ENCODE peak calls at places on chromosomes 16 and 17, in five cellular contexts. H, P, Y, U and S are unnamed samples.
A peak's percentile ranks its signal among the peaks of the same experiment; 100 is the strongest.

GRCh38 chr16:70161350-70161749 is 12.2 kb upstream of the CLEC18C start:
- DNase-seq in Y (no peak), H (no peak), U (no peak), P (no peak), S (no peak)

GRCh38 chr17:74632196-74632540 is 8.6 kb upstream of the CD300E start:
- DNase-seq in Y (no peak), U (no peak), P (peak; percentile 18), H (no peak), S (no peak)

GRCh38 chr17:35612924-35613521 is 25.9 kb downstream of the AP2B1 start:
- DNase-seq in H (peak; percentile 51), Y (no peak), P (peak; percentile 41), U (peak; percentile 50), S (peak; percentile 9)

GRCh38 chr16:2194852-2195315 is 1.5 kb downstream of the CASKIN1 start:
- DNase-seq in Y (peak; percentile 19), P (peak; percentile 80), U (peak; percentile 20), H (peak; percentile 33), S (no peak)

GRCh38 chr16:15672514-15673167 is 22.6 kb downstream of the NDE1 start:
- DNase-seq in P (peak; percentile 58), Y (peak; percentile 32), U (peak; percentile 97), H (peak; percentile 99), S (peak; percentile 66)

GRCh38 chr17:48382989-48383388 is 47.0 kb downstream of the SKAP1 start:
- DNase-seq in Y (no peak), U (no peak), H (no peak), P (no peak), S (no peak)

GRCh38 chr17:14776791-14777190 is 475.9 kb downstream of the HS3ST3B1 start:
- DNase-seq in U (no peak), P (no peak), Y (no peak), H (no peak), S (no peak)

GRCh38 chr17:55693244-55694216 is 29.1 kb downstream of the TMEM100 start:
- DNase-seq in P (no peak), Y (no peak), H (peak; percentile 34), U (no peak), S (no peak)

GRCh38 chr16:83899272-83899897 is 470 bp downstream of the MLYCD start:
- DNase-seq in U (peak; percentile 41), P (peak; percentile 49), H (peak; percentile 61), Y (peak; percentile 2), S (no peak)

GRCh38 chr17:10050597-10051101 is 145.6 kb upstream of the RCVRN start:
- DNase-seq in Y (no peak), P (no peak), U (no peak), H (peak; percentile 58), S (no peak)

GRCh38 chr16:83137326-83137770 is 510.6 kb downstream of the CDH13 start:
- DNase-seq in U (peak; percentile 46), H (peak; percentile 85), P (no peak), Y (no peak), S (no peak)

GRCh38 chr17:8994319-8994718 is 27.0 kb upstream of the NTN1 start:
- DNase-seq in U (peak; percentile 19), H (peak; percentile 45), P (peak; percentile 46), Y (peak; percentile 22), S (peak; percentile 36)

GRCh38 chr17:10879110-10879509 is 41.2 kb upstream of the PIRT start:
- DNase-seq in U (no peak), Y (no peak), P (peak; percentile 9), H (no peak), S (peak; percentile 58)

GRCh38 chr16:50699345-50700159 is 6.1 kb downstream of the NOD2 start:
- DNase-seq in H (peak; percentile 65), Y (no peak), U (no peak), P (no peak), S (no peak)

GRCh38 chr17:82696916-82697807 is 1.3 kb downstream of the RAB40B start:
- DNase-seq in Y (no peak), P (no peak), H (no peak), U (no peak), S (no peak)

GRCh38 chr17:337866-338265 is 14.7 kb downstream of the RPH3AL start:
- DNase-seq in Y (no peak), U (no peak), H (no peak), P (no peak), S (no peak)

GRCh38 chr16:7492122-7492521 is 159.5 kb downstream of the RBFOX1 start:
- DNase-seq in U (no peak), Y (no peak), H (no peak), P (no peak), S (no peak)

GRCh38 chr17:2204393-2204792 is 99.2 kb downstream of the SMG6 start:
- DNase-seq in P (no peak), Y (no peak), H (no peak), U (no peak), S (no peak)

GRCh38 chr17:57995076-57995956 is 7.3 kb upstream of the VEZF1 start:
- DNase-seq in P (peak; percentile 88), H (peak; percentile 85), Y (peak; percentile 13), U (peak; percentile 77), S (no peak)

GRCh38 chr16:12095275-12096161 is 119.0 kb downstream of the SNX29 start:
- DNase-seq in U (peak; percentile 32), Y (peak; percentile 52), H (peak; percentile 76), P (peak; percentile 54), S (peak; percentile 67)

GRCh38 chr17:34542700-34543336 is 36.6 kb upstream of the TMEM132E start:
- DNase-seq in P (no peak), U (no peak), Y (peak; percentile 19), H (peak; percentile 8), S (no peak)

GRCh38 chr17:82926716-82927115 is 86.9 kb upstream of the ZNF750 start:
- DNase-seq in P (no peak), Y (no peak), U (no peak), H (no peak), S (no peak)

GRCh38 chr17:40516581-40517285 is 15.3 kb upstream of the TNS4 start:
- DNase-seq in U (no peak), Y (peak; percentile 33), P (no peak), H (peak; percentile 35), S (no peak)

GRCh38 chr16:86362155-86362849 is 148.0 kb upstream of the FOXF1 start:
- DNase-seq in P (no peak), H (peak; percentile 32), Y (no peak), U (peak; percentile 25), S (no peak)

GRCh38 chr16:30741461-30741914 is 6.7 kb upstream of the PHKG2 start:
- DNase-seq in U (peak; percentile 86), P (no peak), H (peak; percentile 83), Y (no peak), S (no peak)

GRCh38 chr17:78748730-78749317 is 33.2 kb downstream of the CYTH1 start:
- DNase-seq in P (no peak), Y (peak; percentile 55), U (no peak), H (peak; percentile 77), S (no peak)